ENCODE peak calls at places on chromosomes 4 and X, in eight cellular contexts. Z, H, X, W, R, M, K and Q are unnamed samples.

GRCh38 chr4:3291969-3292570 is 751 bp upstream of the RGS12 start:
- DNase-seq in Z (peak), H (no peak), X (peak), W (peak), R (peak), M (no peak), K (no peak), Q (peak)

GRCh38 chr4:114479595-114479994 is 119.0 kb upstream of the UGT8 start:
- DNase-seq in Z (no peak), H (no peak), X (no peak), W (no peak), R (no peak), M (no peak), K (peak), Q (no peak)

GRCh38 chrX:24799565-24799964 is 105.8 kb downstream of the POLA1 start:
- DNase-seq in Z (no peak), H (no peak), X (no peak), W (no peak), R (no peak), M (peak), K (no peak), Q (no peak)

GRCh38 chr4:138891610-138892009 is 124.0 kb upstream of the NOCT start:
- DNase-seq in Z (peak), H (no peak), X (peak), W (no peak), R (no peak), M (peak), K (no peak), Q (no peak)

GRCh38 chrX:38561951-38562719 is 793 bp downstream of the TSPAN7 start:
- DNase-seq in Z (no peak), H (peak), X (peak), W (peak), R (no peak), M (no peak), K (peak), Q (no peak)

GRCh38 chr4:65777270-65777669 is 107.0 kb upstream of the EPHA5 start:
- DNase-seq in Z (no peak), H (no peak), X (no peak), W (no peak), R (no peak), M (no peak), K (no peak), Q (no peak)

GRCh38 chr4:24991015-24991414 is 39.7 kb downstream of the LGI2 start:
- DNase-seq in Z (no peak), H (no peak), X (peak), W (no peak), R (no peak), M (no peak), K (no peak), Q (no peak)

GRCh38 chr4:1172971-1173757 is 781 bp upstream of the SPON2 start:
- DNase-seq in Z (peak), H (no peak), X (peak), W (no peak), R (no peak), M (no peak), K (peak), Q (no peak)

GRCh38 chr4:26086621-26087068 is 172.6 kb downstream of the SMIM20 start:
- DNase-seq in Z (no peak), H (no peak), X (no peak), W (no peak), R (no peak), M (no peak), K (no peak), Q (no peak)

GRCh38 chrX:129553619-129554288 is 13.7 kb downstream of the OCRL start:
- DNase-seq in Z (no peak), H (no peak), X (no peak), W (no peak), R (no peak), M (no peak), K (no peak), Q (no peak)

GRCh38 chr4:52545099-52546069 is 113.7 kb downstream of the USP46 start:
- DNase-seq in Z (peak), H (no peak), X (peak), W (peak), R (peak), M (no peak), K (peak), Q (peak)

GRCh38 chrX:123740006-123740405 is 7.2 kb upstream of the THOC2 start:
- DNase-seq in Z (no peak), H (no peak), X (no peak), W (no peak), R (no peak), M (no peak), K (no peak), Q (no peak)

GRCh38 chrX:20362268-20363002 is 95.7 kb upstream of the RPS6KA3 start:
- DNase-seq in Z (peak), H (no peak), X (peak), W (no peak), R (no peak), M (peak), K (peak), Q (no peak)

GRCh38 chr4:3124070-3124767 is 49.7 kb downstream of the HTT start:
- DNase-seq in Z (no peak), H (no peak), X (no peak), W (no peak), R (no peak), M (no peak), K (no peak), Q (no peak)

GRCh38 chrX:53831662-53832635 is 145.4 kb upstream of the HUWE1 start:
- DNase-seq in Z (peak), H (peak), X (peak), W (peak), R (peak), M (peak), K (peak), Q (no peak)

GRCh38 chr4:3320361-3321023 is 27.7 kb downstream of the RGS12 start:
- DNase-seq in Z (no peak), H (no peak), X (no peak), W (no peak), R (no peak), M (no peak), K (no peak), Q (no peak)

GRCh38 chr4:65050786-65051185 is 619.5 kb downstream of the EPHA5 start:
- DNase-seq in Z (no peak), H (no peak), X (no peak), W (no peak), R (no peak), M (no peak), K (no peak), Q (no peak)

GRCh38 chr4:151876411-151876988 is 115.7 kb upstream of the GATB start:
- DNase-seq in Z (no peak), H (no peak), X (no peak), W (no peak), R (no peak), M (no peak), K (no peak), Q (no peak)

GRCh38 chr4:158850800-158851644 is 82.2 kb downstream of the FNIP2 start:
- DNase-seq in Z (peak), H (no peak), X (peak), W (no peak), R (no peak), M (no peak), K (peak), Q (no peak)

GRCh38 chr4:65399131-65399530 is 271.2 kb downstream of the EPHA5 start:
- DNase-seq in Z (peak), H (no peak), X (no peak), W (no peak), R (no peak), M (no peak), K (no peak), Q (no peak)